ENCODE peak calls at places on chromosomes 7 and 10, in six cellular contexts. Y, Z, X, S, G and T are unnamed samples.

GRCh38 chr10:57015595-57016303 is 654.7 kb upstream of the ZWINT start:
- DNase-seq in X (no peak), Y (no peak), S (no peak), Z (peak; percentile 8), G (no peak), T (no peak)

GRCh38 chr10:109374215-109374614 is 549.1 kb downstream of the XPNPEP1 start:
- DNase-seq in X (peak; percentile 22), S (no peak), Z (no peak), Y (peak; percentile 34), G (no peak), T (no peak)

GRCh38 chr10:126950401-126951105 is 45.3 kb downstream of the DOCK1 start:
- DNase-seq in G (no peak), Z (no peak), Y (no peak), X (no peak), S (no peak), T (peak; percentile 96)

GRCh38 chr7:82542665-82543064 is 99.1 kb upstream of the CACNA2D1 start:
- DNase-seq in Y (peak; percentile 74), G (no peak), S (no peak), X (peak; percentile 50), Z (no peak), T (no peak)

GRCh38 chr10:124378817-124379510 is 39.8 kb downstream of the OAT start:
- DNase-seq in Z (peak; percentile 72), S (no peak), Y (no peak), X (no peak), G (no peak), T (peak; percentile 17)

GRCh38 chr7:80623465-80624252 is 14.8 kb upstream of the CD36 start:
- DNase-seq in G (no peak), Y (no peak), Z (peak; percentile 13), X (no peak), S (no peak), T (no peak)

GRCh38 chr10:16184911-16185310 is 251.9 kb upstream of the PTER start:
- DNase-seq in Y (no peak), S (no peak), Z (no peak), X (no peak), G (no peak), T (no peak)

GRCh38 chr7:7424151-7424873 is 111.4 kb downstream of the COL28A1 start:
- DNase-seq in Z (peak; percentile 72), Y (no peak), X (peak; percentile 43), S (no peak), G (peak; percentile 18), T (peak; percentile 80)

GRCh38 chr10:71978476-71978875 is 14.3 kb downstream of the CHST3 start:
- DNase-seq in X (no peak), Y (no peak), Z (peak; percentile 57), S (no peak), G (no peak), T (no peak)

GRCh38 chr10:114096864-114097263 is 53.2 kb downstream of the ADRB1 start:
- DNase-seq in Y (no peak), X (no peak), S (no peak), Z (no peak), G (no peak), T (no peak)

GRCh38 chr10:127196227-127196954 is at the start of gene INSYN2A:
- DNase-seq in Z (peak; percentile 85), G (peak; percentile 36), S (no peak), X (peak; percentile 8), Y (no peak), T (peak; percentile 53)

GRCh38 chr7:89681448-89681847 is 472.8 kb upstream of the STEAP1 start:
- DNase-seq in S (no peak), Y (no peak), X (no peak), G (no peak), Z (no peak), T (no peak)

GRCh38 chr7:42407828-42408227 is 170.8 kb upstream of the GLI3 start:
- DNase-seq in S (no peak), G (no peak), Y (no peak), Z (no peak), X (no peak), T (no peak)

GRCh38 chr10:11476035-11476434 is 135.4 kb downstream of the USP6NL start:
- DNase-seq in Y (no peak), Z (no peak), G (no peak), S (no peak), X (no peak), T (no peak)

GRCh38 chr7:16320261-16320660 is 101.1 kb downstream of the CRPPA start:
- DNase-seq in Z (no peak), Y (no peak), S (no peak), X (no peak), G (no peak), T (no peak)

GRCh38 chr10:114694735-114695134 is 36.7 kb upstream of the ABLIM1 start:
- DNase-seq in Z (peak; percentile 69), S (no peak), G (no peak), Y (no peak), X (no peak), T (no peak)

GRCh38 chr10:80477-81105 is 31.5 kb upstream of the TUBB8 start:
- DNase-seq in Z (no peak), S (no peak), Y (no peak), G (no peak), X (no peak), T (no peak)

GRCh38 chr7:148303295-148304013 is 287.1 kb upstream of the C7orf33 start:
- DNase-seq in X (peak; percentile 1), G (peak; percentile 73), Y (peak; percentile 12), Z (no peak), S (no peak), T (peak; percentile 45)

GRCh38 chr7:5479941-5480517 is 56.4 kb upstream of the TNRC18 start:
- DNase-seq in Y (no peak), X (no peak), S (no peak), Z (no peak), G (no peak), T (no peak)

GRCh38 chr7:46507601-46508000 is 586.5 kb upstream of the IGFBP3 start:
- DNase-seq in Z (no peak), Y (no peak), S (no peak), G (no peak), X (no peak), T (no peak)

GRCh38 chr10:104337527-104337984 is 709 bp downstream of the ITPRIP start:
- DNase-seq in Z (peak; percentile 61), Y (no peak), G (no peak), X (no peak), S (no peak), T (no peak)

GRCh38 chr10:17590969-17591645 is 26.1 kb downstream of the HACD1 start:
- DNase-seq in S (no peak), Z (no peak), Y (no peak), G (no peak), X (no peak), T (no peak)

GRCh38 chr7:98869374-98870070 is at the start of gene TMEM130:
- DNase-seq in S (no peak), Z (peak; percentile 57), Y (no peak), X (no peak), G (no peak), T (no peak)

GRCh38 chr7:108541493-108541892 is 15.6 kb upstream of the PNPLA8 start:
- DNase-seq in Z (peak; percentile 14), S (no peak), X (no peak), Y (no peak), G (no peak), T (no peak)

GRCh38 chr7:139661043-139661440 is 116.8 kb downstream of the HIPK2 start:
- DNase-seq in S (no peak), X (no peak), Z (no peak), Y (no peak), G (no peak), T (no peak)